ENCODE peak calls at places on chromosomes 3 and 15, in six cellular contexts. K is GM03348, L is midbrain, E is EL, P is endothelial cell, V is GM04504. Z is an unnamed sample.

GRCh38 chr3:53199834-53200233 is 38.8 kb downstream of the PRKCD start:
- DNase-seq in K (no peak), L (no peak), E (no peak), P (no peak), V (no peak), Z (no peak)

GRCh38 chr3:141227752-141228151 is 3.9 kb upstream of the PXYLP1 start:
- DNase-seq in K (no peak), L (no peak), E (peak), P (no peak), V (peak), Z (no peak)

GRCh38 chr3:7282988-7283387 is 422.1 kb downstream of the GRM7 start:
- DNase-seq in K (no peak), L (no peak), E (no peak), P (no peak), V (no peak), Z (no peak)

GRCh38 chr3:152155246-152155645 is 113.5 kb upstream of the MBNL1 start:
- DNase-seq in K (no peak), L (no peak), E (peak), P (no peak), V (no peak), Z (no peak)

GRCh38 chr15:63065262-63066234 is 23.0 kb downstream of the TPM1 start:
- DNase-seq in K (no peak), L (no peak), E (no peak), P (no peak), V (no peak), Z (no peak)

GRCh38 chr15:66581972-66582537 is 16.3 kb upstream of the LCTL start:
- DNase-seq in K (no peak), L (no peak), E (no peak), P (no peak), V (no peak), Z (no peak)

GRCh38 chr3:119937229-119937628 is 155.3 kb downstream of the NR1I2 start:
- DNase-seq in K (no peak), L (no peak), E (no peak), P (no peak), V (no peak), Z (no peak)

GRCh38 chr3:147411777-147412176 is 2.6 kb downstream of the ZIC1 start:
- DNase-seq in K (no peak), L (no peak), E (no peak), P (no peak), V (no peak), Z (no peak)

Z was measured in AG20443.